ENCODE peak calls at places on chromosomes 7 and 10, in five cellular contexts. F, B, V, U and O are unnamed samples.

GRCh38 chr7:108246227-108246837 is 116.2 kb upstream of the LAMB4 start:
- DNase-seq in V (peak), B (peak), U (no peak), F (no peak), O (peak)

GRCh38 chr10:2926918-2927660 is 140.3 kb upstream of the PFKP start:
- DNase-seq in U (no peak), B (no peak), V (no peak), F (no peak), O (no peak)

GRCh38 chr7:85471740-85472139 is 284.9 kb upstream of the SEMA3D start:
- DNase-seq in V (no peak), F (no peak), B (no peak), U (no peak), O (no peak)

GRCh38 chr10:78579995-78580394 is 488.8 kb upstream of the ZMIZ1 start:
- DNase-seq in U (no peak), F (peak), B (peak), V (peak), O (no peak)

GRCh38 chr7:70000747-70001348 is 402.6 kb downstream of the AUTS2 start:
- DNase-seq in B (no peak), F (no peak), U (no peak), V (no peak), O (no peak)

GRCh38 chr7:136865236-136865635 is 3.2 kb upstream of the CHRM2 start:
- DNase-seq in U (no peak), B (no peak), V (no peak), F (no peak), O (no peak)

GRCh38 chr7:108079291-108080057 is 50.7 kb downstream of the LAMB4 start:
- DNase-seq in B (no peak), U (no peak), V (peak), F (no peak), O (peak)

GRCh38 chr10:132570771-132571564 is 33.4 kb downstream of the INPP5A start:
- DNase-seq in U (no peak), F (no peak), V (peak), B (no peak), O (peak)

GRCh38 chr7:11709240-11709639 is 122.8 kb downstream of the THSD7A start:
- DNase-seq in V (no peak), F (no peak), B (no peak), U (no peak), O (no peak)

GRCh38 chr7:3043544-3044395 is at the start of gene CARD11:
- DNase-seq in F (no peak), U (peak), B (no peak), V (peak), O (peak)

GRCh38 chr7:27642271-27642670 is 20.4 kb downstream of the HIBADH start:
- DNase-seq in U (no peak), B (no peak), V (no peak), F (no peak), O (no peak)